ENCODE peak calls at places on chromosome 9, in five cellular contexts. One of them, this sample, is unnamed.

GRCh38 chr9:24245988-24246387 is 299.7 kb downstream of the IZUMO3 start:
- DNase-seq in H9: no peak
- DNase-seq in trophoblast cell: no peak
- DNase-seq in mesenchymal stem cell: peak; percentile 2
- DNase-seq in H1: no peak
- DNase-seq in this sample: no peak

GRCh38 chr9:115913666-115914065 is 239.9 kb upstream of the PAPPA start:
- DNase-seq in H9: no peak
- DNase-seq in mesenchymal stem cell: peak; percentile 21
- DNase-seq in trophoblast cell: no peak
- DNase-seq in H1: no peak
- DNase-seq in this sample: no peak

GRCh38 chr9:88663766-88664419 is 128.9 kb downstream of the NXNL2 start:
- DNase-seq in H1: no peak
- DNase-seq in H9: no peak
- DNase-seq in mesenchymal stem cell: peak; percentile 23
- DNase-seq in trophoblast cell: no peak
- DNase-seq in this sample: no peak

GRCh38 chr9:110967196-110967595 is 71.1 kb downstream of the LPAR1 start:
- DNase-seq in H9: no peak
- DNase-seq in mesenchymal stem cell: no peak
- DNase-seq in trophoblast cell: no peak
- DNase-seq in H1: no peak
- DNase-seq in this sample: no peak

GRCh38 chr9:29750062-29750461 is 2176.8 kb upstream of the C9orf72 start:
- DNase-seq in trophoblast cell: no peak
- DNase-seq in H9: no peak
- DNase-seq in H1: no peak
- DNase-seq in mesenchymal stem cell: peak; percentile 61
- DNase-seq in this sample: no peak

GRCh38 chr9:91898451-91899433 is 51.3 kb downstream of the ROR2 start:
- DNase-seq in H9: no peak
- DNase-seq in trophoblast cell: peak; percentile 1
- DNase-seq in mesenchymal stem cell: peak; percentile 82
- DNase-seq in H1: no peak
- DNase-seq in this sample: no peak

GRCh38 chr9:92639791-92640271 is 30.1 kb downstream of the IPPK start:
- DNase-seq in H1: no peak
- DNase-seq in trophoblast cell: no peak
- DNase-seq in mesenchymal stem cell: no peak
- DNase-seq in H9: peak; percentile 10
- DNase-seq in this sample: no peak

GRCh38 chr9:33924978-33925797 is 108.2 kb downstream of the UBE2R2 start:
- DNase-seq in H9: peak; percentile 76
- DNase-seq in trophoblast cell: peak; percentile 30
- DNase-seq in mesenchymal stem cell: peak; percentile 59
- DNase-seq in H1: peak; percentile 73
- DNase-seq in this sample: peak; percentile 58

GRCh38 chr9:112334319-112334828 is 955 bp upstream of the PTBP3 start:
- DNase-seq in H1: no peak
- DNase-seq in H9: no peak
- DNase-seq in trophoblast cell: no peak
- DNase-seq in mesenchymal stem cell: peak; percentile 49
- DNase-seq in this sample: no peak

GRCh38 chr9:98159301-98159700 is 33.1 kb downstream of the CORO2A start:
- DNase-seq in mesenchymal stem cell: no peak
- DNase-seq in H1: no peak
- DNase-seq in H9: no peak
- DNase-seq in trophoblast cell: peak; percentile 73
- DNase-seq in this sample: no peak

GRCh38 chr9:21679432-21679831 is 123.0 kb upstream of the MTAP start:
- DNase-seq in trophoblast cell: no peak
- DNase-seq in H9: no peak
- DNase-seq in H1: no peak
- DNase-seq in mesenchymal stem cell: no peak
- DNase-seq in this sample: no peak

GRCh38 chr9:84293001-84293798 is 47.4 kb downstream of the SLC28A3 start:
- DNase-seq in trophoblast cell: no peak
- DNase-seq in mesenchymal stem cell: no peak
- DNase-seq in H1: no peak
- DNase-seq in H9: no peak
- DNase-seq in this sample: no peak

GRCh38 chr9:68979538-68980314 is 34.2 kb downstream of the PRKACG start:
- DNase-seq in H9: no peak
- DNase-seq in H1: no peak
- DNase-seq in trophoblast cell: no peak
- DNase-seq in mesenchymal stem cell: peak; percentile 17
- DNase-seq in this sample: no peak

GRCh38 chr9:126637002-126637849 is 23.5 kb downstream of the LMX1B start:
- DNase-seq in H1: no peak
- DNase-seq in H9: no peak
- DNase-seq in mesenchymal stem cell: no peak
- DNase-seq in trophoblast cell: no peak
- DNase-seq in this sample: no peak

GRCh38 chr9:87267701-87268100 is 230.0 kb upstream of the DAPK1 start:
- DNase-seq in trophoblast cell: no peak
- DNase-seq in H1: no peak
- DNase-seq in H9: no peak
- DNase-seq in mesenchymal stem cell: no peak
- DNase-seq in this sample: no peak

GRCh38 chr9:87269777-87270176 is 227.9 kb upstream of the DAPK1 start:
- DNase-seq in trophoblast cell: no peak
- DNase-seq in mesenchymal stem cell: no peak
- DNase-seq in H1: no peak
- DNase-seq in H9: no peak
- DNase-seq in this sample: no peak

GRCh38 chr9:87269296-87269695 is 228.4 kb upstream of the DAPK1 start:
- DNase-seq in mesenchymal stem cell: no peak
- DNase-seq in H1: no peak
- DNase-seq in trophoblast cell: no peak
- DNase-seq in H9: no peak
- DNase-seq in this sample: no peak

GRCh38 chr9:87271696-87272477 is 225.8 kb upstream of the DAPK1 start:
- DNase-seq in trophoblast cell: no peak
- DNase-seq in H9: no peak
- DNase-seq in H1: no peak
- DNase-seq in mesenchymal stem cell: peak; percentile 30
- DNase-seq in this sample: no peak

GRCh38 chr9:87270241-87271234 is 227.1 kb upstream of the DAPK1 start:
- DNase-seq in trophoblast cell: no peak
- DNase-seq in H1: no peak
- DNase-seq in mesenchymal stem cell: peak; percentile 80
- DNase-seq in H9: no peak
- DNase-seq in this sample: peak; percentile 40
- H2BK12ac ChIP-seq in trophoblast cell: no peak overlapping the region
- H2BK12ac ChIP-seq in H1: no peak overlapping the region
- H2BK12ac ChIP-seq in mesenchymal stem cell: peak overlapping the region; percentile 90
- H2BK12ac ChIP-seq in H9: no peak overlapping the region
- H2BK12ac ChIP-seq in this sample: no peak overlapping the region

GRCh38 chr9:130476151-130476730 is 31.5 kb downstream of the ASS1 start:
- DNase-seq in trophoblast cell: no peak
- DNase-seq in H9: no peak
- DNase-seq in H1: no peak
- DNase-seq in mesenchymal stem cell: no peak
- DNase-seq in this sample: no peak
- H2BK12ac ChIP-seq in trophoblast cell: no peak overlapping the region
- H2BK12ac ChIP-seq in H9: no peak overlapping the region
- H2BK12ac ChIP-seq in H1: no peak overlapping the region
- H2BK12ac ChIP-seq in mesenchymal stem cell: no peak overlapping the region
- H2BK12ac ChIP-seq in this sample: peak overlapping the region; percentile 36

GRCh38 chr9:127705577-127706215 is 1.1 kb upstream of the CFAP157 start:
- DNase-seq in H1: no peak
- DNase-seq in mesenchymal stem cell: no peak
- DNase-seq in trophoblast cell: no peak
- DNase-seq in H9: no peak
- DNase-seq in this sample: no peak
- H2BK12ac ChIP-seq in H1: peak overlapping the region; percentile 39
- H2BK12ac ChIP-seq in mesenchymal stem cell: no peak overlapping the region
- H2BK12ac ChIP-seq in trophoblast cell: no peak overlapping the region
- H2BK12ac ChIP-seq in H9: no peak overlapping the region
- H2BK12ac ChIP-seq in this sample: no peak overlapping the region

GRCh38 chr9:95102001-95102433 is 215.5 kb downstream of the FANCC start:
- DNase-seq in H1: no peak
- DNase-seq in trophoblast cell: peak; percentile 13
- DNase-seq in H9: no peak
- DNase-seq in mesenchymal stem cell: no peak
- DNase-seq in this sample: no peak

GRCh38 chr9:95104088-95104960 is 213.2 kb downstream of the FANCC start:
- DNase-seq in H1: no peak
- DNase-seq in trophoblast cell: no peak
- DNase-seq in mesenchymal stem cell: no peak
- DNase-seq in H9: no peak
- DNase-seq in this sample: no peak

GRCh38 chr9:95102572-95102971 is 214.9 kb downstream of the FANCC start:
- DNase-seq in H1: no peak
- DNase-seq in trophoblast cell: no peak
- DNase-seq in H9: no peak
- DNase-seq in mesenchymal stem cell: no peak
- DNase-seq in this sample: no peak

GRCh38 chr9:95104966-95105365 is 212.5 kb downstream of the FANCC start:
- DNase-seq in mesenchymal stem cell: no peak
- DNase-seq in H1: no peak
- DNase-seq in trophoblast cell: no peak
- DNase-seq in H9: no peak
- DNase-seq in this sample: no peak

GRCh38 chr9:95103385-95104087 is 214.0 kb downstream of the FANCC start:
- DNase-seq in mesenchymal stem cell: no peak
- DNase-seq in H1: no peak
- DNase-seq in trophoblast cell: no peak
- DNase-seq in H9: peak; percentile 77
- DNase-seq in this sample: no peak
- H2BK12ac ChIP-seq in mesenchymal stem cell: no peak overlapping the region
- H2BK12ac ChIP-seq in H1: no peak overlapping the region
- H2BK12ac ChIP-seq in trophoblast cell: no peak overlapping the region
- H2BK12ac ChIP-seq in H9: no peak overlapping the region
- H2BK12ac ChIP-seq in this sample: no peak overlapping the region

GRCh38 chr9:124120272-124120671 is 108.7 kb downstream of the LHX2 start:
- DNase-seq in H1: no peak
- DNase-seq in H9: no peak
- DNase-seq in trophoblast cell: no peak
- DNase-seq in mesenchymal stem cell: no peak
- DNase-seq in this sample: no peak

GRCh38 chr9:124124729-124125589 is 113.4 kb downstream of the LHX2 start:
- DNase-seq in trophoblast cell: no peak
- DNase-seq in H1: no peak
- DNase-seq in mesenchymal stem cell: no peak
- DNase-seq in H9: no peak
- DNase-seq in this sample: no peak

GRCh38 chr9:124121725-124122124 is 110.2 kb downstream of the LHX2 start:
- DNase-seq in H9: no peak
- DNase-seq in trophoblast cell: no peak
- DNase-seq in H1: no peak
- DNase-seq in mesenchymal stem cell: no peak
- DNase-seq in this sample: no peak

GRCh38 chr9:124122321-124122720 is 110.8 kb downstream of the LHX2 start:
- DNase-seq in trophoblast cell: peak; percentile 66
- DNase-seq in mesenchymal stem cell: no peak
- DNase-seq in H1: no peak
- DNase-seq in H9: no peak
- DNase-seq in this sample: no peak

DNA sequence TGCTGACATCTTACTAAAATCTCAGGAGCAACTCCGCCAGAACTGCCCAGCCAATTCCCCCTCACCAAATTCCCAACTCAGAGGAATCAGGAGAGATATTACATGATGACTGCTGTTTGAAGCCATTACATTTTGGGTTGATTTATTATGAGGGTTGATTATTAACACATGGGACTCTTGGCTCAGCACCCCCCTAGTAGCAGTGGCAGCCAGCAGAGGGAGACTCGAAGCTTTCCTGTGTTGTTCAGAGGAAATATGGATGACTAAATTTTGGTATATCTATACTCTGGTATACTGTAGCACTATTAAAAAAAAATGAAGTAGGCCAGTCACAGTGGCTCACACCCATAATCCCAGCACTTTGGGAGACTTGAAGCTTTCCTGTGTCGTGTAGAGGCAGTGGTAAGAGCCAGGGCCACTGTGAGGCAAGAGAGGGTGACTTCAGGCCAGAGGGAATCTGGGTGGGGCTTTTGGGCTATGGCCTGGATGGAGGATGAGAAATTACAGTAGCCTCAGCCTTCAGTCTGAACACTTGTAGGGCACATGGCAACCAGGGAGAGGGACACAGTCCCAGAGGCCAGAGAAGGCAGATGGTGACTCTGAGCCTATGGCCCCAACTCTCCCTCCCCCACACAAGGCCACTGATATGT is 111.4 kb downstream of the LHX2 start:
- DNase-seq in H1: no peak
- DNase-seq in H9: no peak
- DNase-seq in mesenchymal stem cell: no peak
- DNase-seq in trophoblast cell: no peak
- DNase-seq in this sample: no peak
- H2BK12ac ChIP-seq in H1: no peak overlapping the region
- H2BK12ac ChIP-seq in H9: no peak overlapping the region
- H2BK12ac ChIP-seq in mesenchymal stem cell: no peak overlapping the region
- H2BK12ac ChIP-seq in trophoblast cell: no peak overlapping the region
- H2BK12ac ChIP-seq in this sample: no peak overlapping the region

GRCh38 chr9:124191691-124192208 is 66.0 kb upstream of the NEK6 start:
- DNase-seq in H9: no peak
- DNase-seq in mesenchymal stem cell: no peak
- DNase-seq in trophoblast cell: no peak
- DNase-seq in H1: peak; percentile 29
- DNase-seq in this sample: no peak

GRCh38 chr9:124199474-124199873 is 58.3 kb upstream of the NEK6 start:
- DNase-seq in H1: no peak
- DNase-seq in H9: no peak
- DNase-seq in mesenchymal stem cell: no peak
- DNase-seq in trophoblast cell: no peak
- DNase-seq in this sample: no peak

GRCh38 chr9:124197177-124198095 is 60.3 kb upstream of the NEK6 start:
- DNase-seq in mesenchymal stem cell: no peak
- DNase-seq in H1: no peak
- DNase-seq in trophoblast cell: peak; percentile 75
- DNase-seq in H9: no peak
- DNase-seq in this sample: no peak

GRCh38 chr9:124198948-124199347 is 58.8 kb upstream of the NEK6 start:
- DNase-seq in mesenchymal stem cell: no peak
- DNase-seq in trophoblast cell: no peak
- DNase-seq in H9: no peak
- DNase-seq in H1: no peak
- DNase-seq in this sample: no peak

DNA sequence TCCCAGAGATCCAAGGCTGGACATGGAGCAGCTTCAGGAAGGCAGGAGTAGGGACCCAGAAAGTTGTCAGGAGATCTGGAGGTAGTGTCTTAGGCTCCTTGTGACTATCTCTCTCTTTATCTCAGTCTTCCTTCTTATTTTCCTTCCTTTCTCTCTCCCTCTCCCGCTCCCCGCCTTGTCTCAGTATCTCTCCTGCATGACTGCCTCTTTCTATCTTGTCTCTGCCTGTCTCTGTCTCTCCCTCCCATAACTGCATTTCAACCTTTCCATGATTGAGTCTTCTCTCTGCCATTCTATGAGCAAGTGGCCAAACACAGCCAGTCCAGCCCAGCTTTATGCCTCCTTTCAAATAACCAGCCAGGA is 61.0 kb upstream of the NEK6 start:
- DNase-seq in trophoblast cell: no peak
- DNase-seq in H9: no peak
- DNase-seq in H1: no peak
- DNase-seq in mesenchymal stem cell: no peak
- DNase-seq in this sample: no peak
- H2BK12ac ChIP-seq in trophoblast cell: no peak overlapping the region
- H2BK12ac ChIP-seq in H9: no peak overlapping the region
- H2BK12ac ChIP-seq in H1: no peak overlapping the region
- H2BK12ac ChIP-seq in mesenchymal stem cell: no peak overlapping the region
- H2BK12ac ChIP-seq in this sample: no peak overlapping the region

This sample was measured in neuronal stem cell.